ENCODE peak calls at places on chromosomes 11 and 22, in four cellular contexts. C, T, B and D are unnamed samples.

GRCh38 chr11:17783878-17784277 is 49.3 kb downstream of the KCNC1 start:
- DNase-seq in C (no peak), B (no peak), T (no peak), D (no peak)

GRCh38 chr22:38290347-38290746 is 17.5 kb upstream of the TMEM184B start:
- DNase-seq in B (no peak), C (no peak), T (no peak), D (no peak)

GRCh38 chr11:17691550-17691949 is 27.8 kb upstream of the MYOD1 start:
- DNase-seq in T (no peak), B (no peak), C (no peak), D (no peak)

GRCh38 chr11:77547863-77548551 is 41.7 kb upstream of the AQP11 start:
- DNase-seq in T (no peak), B (peak; percentile 51), C (peak; percentile 50), D (peak; percentile 41)

GRCh38 chr22:39567135-39567946 is 3.2 kb upstream of the CACNA1I start:
- DNase-seq in C (no peak), T (no peak), B (no peak), D (no peak)

GRCh38 chr11:74731301-74732094 is at the start of gene CHRDL2:
- DNase-seq in B (no peak), T (peak; percentile 60), C (no peak), D (no peak)

GRCh38 chr11:27239305-27239942 is 123.6 kb downstream of the CCDC34 start:
- DNase-seq in C (no peak), B (no peak), T (peak; percentile 35), D (peak; percentile 88)

GRCh38 chr11:119315139-119316016 is 1.6 kb downstream of the MCAM start:
- DNase-seq in T (peak; percentile 40), C (no peak), B (no peak), D (no peak)

GRCh38 chr22:36194971-36195370 is 6.6 kb downstream of the APOL4 start:
- DNase-seq in B (peak; percentile 83), C (peak; percentile 52), T (peak; percentile 49), D (peak; percentile 49)

GRCh38 chr22:37559901-37560681 is at the start of gene CDC42EP1:
- DNase-seq in T (peak; percentile 72), C (no peak), B (no peak), D (peak; percentile 27)

GRCh38 chr22:23984430-23984829 is 4.5 kb downstream of the GSTT2 start:
- DNase-seq in T (no peak), C (no peak), B (no peak), D (no peak)

DNA sequence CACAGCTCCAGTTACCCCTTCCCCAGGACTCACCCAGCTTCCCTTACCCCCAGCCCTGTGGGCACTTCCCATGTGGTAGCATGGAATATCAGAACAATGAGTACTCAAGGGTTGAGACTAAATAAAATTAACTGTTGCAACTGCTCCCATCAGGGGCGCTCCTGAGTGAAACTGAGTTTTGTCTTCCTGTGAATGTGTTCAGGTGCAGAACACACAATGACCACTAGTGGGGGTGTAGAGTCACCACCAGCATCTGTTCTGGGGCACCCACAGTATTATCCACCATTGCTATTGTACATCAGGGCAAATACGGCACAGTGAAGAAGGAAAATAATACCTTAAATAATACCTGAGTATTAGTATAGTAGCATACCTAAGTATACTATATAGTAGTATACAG is 689.7 kb downstream of the TBC1D22A start:
- DNase-seq in B (no peak), C (no peak), T (no peak), D (no peak)
- TF ChIP-seq CTCF in B (no peak), C (no peak), T (no peak), D (no peak)

DNA sequence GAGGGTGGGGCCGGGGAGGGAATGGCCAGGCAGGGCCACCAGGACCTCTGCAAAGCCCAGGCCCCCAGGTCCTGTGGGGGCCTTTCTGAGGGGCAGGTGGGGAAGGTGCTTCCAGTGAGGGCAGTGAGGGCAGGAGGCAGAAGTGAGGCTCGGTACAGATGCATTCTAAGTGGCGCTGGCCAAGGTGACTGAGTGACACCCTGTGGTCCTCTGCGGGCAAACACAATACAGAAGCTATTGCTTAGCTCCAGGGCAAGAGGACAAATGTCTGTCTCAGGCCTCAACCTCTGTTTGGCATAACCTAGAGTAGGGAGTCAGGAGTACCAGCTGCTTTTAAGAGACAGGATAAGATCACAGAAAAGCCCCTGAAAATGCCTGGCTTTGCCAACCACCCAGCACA is 31.3 kb downstream of the B3GAT1 start:
- DNase-seq in C (no peak), T (no peak), B (no peak), D (no peak)
- TF ChIP-seq CTCF in C (no peak), T (no peak), B (no peak), D (no peak)

DNA sequence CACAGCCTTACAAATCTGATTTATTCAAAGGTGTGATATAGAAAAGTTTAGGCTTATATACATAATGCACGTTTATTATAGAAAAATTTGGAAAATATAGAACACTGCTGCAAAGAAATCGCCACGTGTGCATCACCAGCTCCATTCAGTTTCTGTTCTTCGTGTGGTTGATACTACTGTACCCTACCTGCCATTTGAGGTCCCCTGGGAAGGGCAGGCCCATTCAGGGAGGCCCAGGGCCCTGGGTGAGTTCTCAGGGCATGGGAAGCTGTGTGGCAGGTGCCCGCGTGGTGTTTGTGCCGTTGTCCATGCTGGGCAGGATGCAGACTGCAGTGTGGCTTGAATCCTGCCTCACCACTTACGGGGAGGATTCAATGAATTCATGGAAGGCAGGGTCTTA is 60.8 kb downstream of the TBC1D22A start:
- DNase-seq in B (no peak), C (no peak), T (no peak), D (no peak)
- TF ChIP-seq CTCF in B (no peak), C (no peak), T (no peak), D (no peak)

GRCh38 chr11:103202048-103202651 is 92.9 kb downstream of the DYNC2H1 start:
- DNase-seq in B (no peak), T (no peak), C (peak; percentile 11), D (peak; percentile 14)
- TF ChIP-seq CTCF in B (peak; percentile 58), T (peak; percentile 40), C (peak; percentile 83), D (peak; percentile 69)

DNA sequence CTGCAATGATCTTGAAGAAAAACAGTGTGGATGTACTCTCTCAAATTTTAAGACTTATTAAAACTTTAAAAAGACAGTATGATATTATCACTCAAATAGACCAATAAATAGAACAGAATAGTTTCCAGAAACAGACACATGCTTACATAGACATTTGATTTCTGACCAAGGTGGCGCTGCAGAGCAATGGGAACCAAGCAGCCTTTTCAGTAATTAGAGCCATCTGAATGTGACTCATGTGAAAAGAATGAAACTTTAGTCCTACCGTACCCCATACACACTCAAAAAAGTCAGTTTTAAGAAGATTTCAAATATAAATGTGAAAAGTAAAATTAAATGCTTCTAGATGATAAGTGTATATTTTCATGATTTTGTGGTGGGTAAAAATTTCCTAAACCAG is 74.2 kb upstream of the MS4A8 start:
- DNase-seq in B (no peak), C (no peak), T (no peak), D (no peak)
- TF ChIP-seq CTCF in B (no peak), C (no peak), T (no peak), D (peak; percentile 3)